ENCODE peak calls at places on chromosomes 11 and 22, in ten cellular contexts. Y, W, X, B, N, U, E, D, Z and H are unnamed samples.

GRCh38 chr22:20829735-20830134 is 28.9 kb downstream of the PI4KA start:
- DNase-seq in Y (no peak), W (no peak), X (no peak), B (no peak), N (no peak), U (no peak), E (no peak), D (no peak), Z (no peak), H (no peak)

GRCh38 chr22:41827671-41828070 is 5.2 kb upstream of the SREBF2 start:
- DNase-seq in Y (no peak), W (no peak), X (no peak), B (no peak), N (no peak), U (no peak), E (no peak), D (no peak), Z (no peak), H (no peak)

GRCh38 chr11:57403176-57404147 is 13.0 kb upstream of the PRG2 start:
- DNase-seq in Y (no peak), W (peak; percentile 89), X (no peak), B (no peak), N (no peak), U (no peak), E (no peak), D (no peak), Z (no peak), H (no peak)

GRCh38 chr22:40525250-40525884 is 111.2 kb downstream of the MRTFA start:
- DNase-seq in Y (no peak), W (peak; percentile 62), X (peak; percentile 36), B (peak; percentile 72), N (peak; percentile 73), U (peak; percentile 50), E (no peak), D (peak; percentile 65), Z (peak; percentile 51), H (no peak)

GRCh38 chr11:48006301-48006992 is 26.1 kb downstream of the PTPRJ start:
- DNase-seq in Y (no peak), W (no peak), X (peak; percentile 53), B (peak; percentile 65), N (peak; percentile 47), U (peak; percentile 79), E (peak; percentile 75), D (no peak), Z (no peak), H (peak; percentile 28)

GRCh38 chr11:16809901-16810668 is 71.6 kb downstream of the C11orf58 start:
- DNase-seq in Y (no peak), W (peak; percentile 52), X (peak; percentile 59), B (no peak), N (no peak), U (peak; percentile 42), E (no peak), D (no peak), Z (no peak), H (no peak)

GRCh38 chr11:124670732-124671131 is 2.8 kb downstream of the SIAE start:
- DNase-seq in Y (no peak), W (peak; percentile 89), X (no peak), B (peak; percentile 31), N (no peak), U (peak; percentile 5), E (no peak), D (no peak), Z (no peak), H (no peak)

GRCh38 chr11:122633219-122633829 is 22.2 kb upstream of the UBASH3B start:
- DNase-seq in Y (no peak), W (peak; percentile 48), X (peak; percentile 66), B (peak; percentile 9), N (no peak), U (peak; percentile 64), E (peak; percentile 53), D (no peak), Z (peak; percentile 13), H (peak; percentile 85)

GRCh38 chr11:62472063-62472884 is 53.4 kb downstream of the SCGB1A1 start:
- DNase-seq in Y (no peak), W (no peak), X (peak; percentile 63), B (no peak), N (no peak), U (no peak), E (no peak), D (no peak), Z (no peak), H (no peak)